ENCODE peak calls at places on chromosomes 6 and 20, in seven cellular contexts. U is bronchial epithelial cell, W is heart left ventricle, H is aorta, T is pancreas, L is heart right ventricle, F is astrocyte. E is an unnamed sample.

GRCh38 chr6:160730911-160731310 is 28.9 kb downstream of the PLG start:
- DNase-seq in U (no peak), W (no peak), H (no peak), T (no peak), L (no peak), F (no peak), E (no peak)

GRCh38 chr20:49132995-49133451 is 55.1 kb downstream of the STAU1 start:
- DNase-seq in U (peak), W (peak), H (no peak), T (no peak), L (no peak), F (peak), E (peak)

GRCh38 chr20:10672579-10673127 is 1.1 kb downstream of the JAG1 start:
- DNase-seq in U (no peak), W (peak), H (peak), T (peak), L (peak), F (peak), E (peak)

GRCh38 chr20:63165538-63166422 is 50.2 kb downstream of the YTHDF1 start:
- DNase-seq in U (no peak), W (no peak), H (no peak), T (no peak), L (peak), F (no peak), E (no peak)

GRCh38 chr6:37675606-37676005 is 22.1 kb downstream of the MDGA1 start:
- DNase-seq in U (peak), W (no peak), H (no peak), T (no peak), L (no peak), F (no peak), E (no peak)

GRCh38 chr6:54935739-54936138 is 89.2 kb downstream of the FAM83B start:
- DNase-seq in U (peak), W (no peak), H (no peak), T (no peak), L (no peak), F (peak), E (no peak)

GRCh38 chr20:24102290-24102689 is 113.7 kb upstream of the GGTLC1 start:
- DNase-seq in U (peak), W (no peak), H (no peak), T (no peak), L (no peak), F (no peak), E (no peak)

GRCh38 chr6:51514396-51515051 is 572.9 kb downstream of the PKHD1 start:
- DNase-seq in U (peak), W (no peak), H (no peak), T (no peak), L (no peak), F (peak), E (no peak)

GRCh38 chr6:71621918-71622519 is 264.3 kb upstream of the RIMS1 start:
- DNase-seq in U (peak), W (no peak), H (no peak), T (no peak), L (no peak), F (no peak), E (no peak)

GRCh38 chr20:10423735-10424134 is 10.3 kb downstream of the MKKS start:
- DNase-seq in U (no peak), W (no peak), H (no peak), T (no peak), L (no peak), F (no peak), E (no peak)

GRCh38 chr6:37190159-37190535 is 20.2 kb downstream of the PIM1 start:
- DNase-seq in U (no peak), W (no peak), H (no peak), T (no peak), L (no peak), F (no peak), E (no peak)

GRCh38 chr6:166202321-166202733 is 34.7 kb upstream of the TBXT start:
- DNase-seq in U (no peak), W (peak), H (peak), T (no peak), L (peak), F (no peak), E (no peak)

GRCh38 chr6:32173051-32173727 is 2.7 kb downstream of the AGPAT1 start:
- DNase-seq in U (no peak), W (no peak), H (peak), T (no peak), L (no peak), F (no peak), E (no peak)

GRCh38 chr20:34643919-34644318 is 33.0 kb downstream of the PIGU start:
- DNase-seq in U (peak), W (no peak), H (no peak), T (no peak), L (no peak), F (peak), E (no peak)

GRCh38 chr6:105619971-105620741 is 217.3 kb upstream of the PREP start:
- DNase-seq in U (no peak), W (no peak), H (no peak), T (no peak), L (no peak), F (no peak), E (no peak)

GRCh38 chr20:1718604-1719384 is 61.2 kb upstream of the SIRPG start:
- DNase-seq in U (peak), W (no peak), H (peak), T (peak), L (no peak), F (peak), E (no peak)

GRCh38 chr6:39426057-39426592 is 103.6 kb upstream of the KCNK16 start:
- DNase-seq in U (peak), W (no peak), H (no peak), T (no peak), L (no peak), F (peak), E (no peak)

GRCh38 chr6:81253821-81254220 is 498.7 kb downstream of the TENT5A start:
- DNase-seq in U (no peak), W (no peak), H (no peak), T (no peak), L (no peak), F (no peak), E (no peak)

GRCh38 chr20:17655865-17656489 is 26.1 kb downstream of the RRBP1 start:
- DNase-seq in U (peak), W (no peak), H (no peak), T (no peak), L (no peak), F (peak), E (no peak)

GRCh38 chr6:106666290-106667021 is 37.1 kb downstream of the QRSL1 start:
- DNase-seq in U (no peak), W (no peak), H (no peak), T (no peak), L (no peak), F (no peak), E (no peak)

GRCh38 chr20:9889270-9889981 is 50.5 kb upstream of the PAK5 start:
- DNase-seq in U (no peak), W (no peak), H (no peak), T (no peak), L (no peak), F (no peak), E (no peak)

GRCh38 chr20:4638826-4639225 is 82.9 kb upstream of the PRND start:
- DNase-seq in U (peak), W (no peak), H (no peak), T (no peak), L (no peak), F (no peak), E (no peak)

GRCh38 chr6:170173416-170173990 is 117.4 kb downstream of the DLL1 start:
- DNase-seq in U (no peak), W (no peak), H (peak), T (no peak), L (no peak), F (no peak), E (no peak)

DNA sequence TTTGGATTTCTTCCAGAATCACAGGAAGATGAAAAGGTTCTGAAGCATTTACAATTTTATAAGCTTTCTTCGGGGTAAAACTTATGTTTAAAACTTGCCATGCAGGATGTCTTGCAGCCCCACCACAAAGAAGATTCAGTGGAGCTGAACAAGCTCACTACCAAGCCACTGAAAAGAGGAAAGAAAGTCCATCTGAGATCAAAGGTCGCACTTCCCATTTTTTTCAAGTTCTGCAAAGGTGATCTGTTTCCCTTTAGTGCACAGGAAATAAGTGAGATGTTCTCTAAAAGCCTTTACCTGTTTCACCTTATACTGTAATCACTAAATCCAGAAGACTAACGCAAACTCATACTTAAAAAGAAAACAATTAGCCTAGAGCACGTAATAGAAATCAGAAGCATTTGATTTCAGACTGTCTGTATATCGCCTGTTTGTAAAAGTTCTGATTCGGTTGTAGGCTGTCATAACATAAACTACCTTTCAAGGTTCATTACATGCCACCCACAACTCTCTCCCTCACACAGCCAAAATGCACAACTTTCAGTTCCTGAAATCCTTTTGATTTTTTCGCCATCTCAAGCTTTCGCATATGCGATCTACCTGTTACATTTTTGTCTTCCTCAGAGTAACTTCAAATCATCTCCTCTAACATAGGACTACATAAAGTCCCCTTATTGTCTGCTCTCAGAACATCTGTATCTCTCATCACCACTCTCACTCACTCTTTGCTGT is 1.8 kb downstream of the ECHDC1 start:
- DNase-seq in U (no peak), W (no peak), H (no peak), T (no peak), L (no peak), F (no peak), E (no peak)
- H3K4me3 ChIP-seq in U (peak), W (peak), H (peak), T (no peak), L (peak), F (peak), E (no peak)

GRCh38 chr20:25984933-25985332 is 288.3 kb upstream of the ZNF337 start:
- DNase-seq in U (no peak), W (peak), H (peak), T (peak), L (peak), F (no peak), E (peak)

GRCh38 chr20:25991051-25991755 is 294.6 kb upstream of the ZNF337 start:
- DNase-seq in U (no peak), W (no peak), H (no peak), T (no peak), L (no peak), F (no peak), E (no peak)

GRCh38 chr20:25989196-25989595 is 292.5 kb upstream of the ZNF337 start:
- DNase-seq in U (no peak), W (no peak), H (no peak), T (no peak), L (no peak), F (no peak), E (no peak)

GRCh38 chr20:25985597-25985996 is 288.9 kb upstream of the ZNF337 start:
- DNase-seq in U (no peak), W (no peak), H (no peak), T (no peak), L (no peak), F (no peak), E (no peak)

GRCh38 chr20:25987073-25987927 is 290.6 kb upstream of the ZNF337 start:
- DNase-seq in U (peak), W (peak), H (peak), T (no peak), L (peak), F (no peak), E (peak)
- H3K4me3 ChIP-seq in U (peak), W (peak), H (no peak), T (no peak), L (peak), F (peak), E (peak)

GRCh38 chr6:103273048-103273447 is 1586.7 kb downstream of the HACE1 start:
- DNase-seq in U (peak), W (no peak), H (no peak), T (no peak), L (no peak), F (no peak), E (no peak)
- H3K4me3 ChIP-seq in U (no peak), W (no peak), H (no peak), T (no peak), L (no peak), F (no peak), E (no peak)

GRCh38 chr6:141057761-141058160 is 1075.0 kb upstream of the GJE1 start:
- DNase-seq in U (no peak), W (no peak), H (no peak), T (no peak), L (no peak), F (no peak), E (no peak)
- H3K4me3 ChIP-seq in U (no peak), W (no peak), H (no peak), T (no peak), L (no peak), F (no peak), E (no peak)

DNA sequence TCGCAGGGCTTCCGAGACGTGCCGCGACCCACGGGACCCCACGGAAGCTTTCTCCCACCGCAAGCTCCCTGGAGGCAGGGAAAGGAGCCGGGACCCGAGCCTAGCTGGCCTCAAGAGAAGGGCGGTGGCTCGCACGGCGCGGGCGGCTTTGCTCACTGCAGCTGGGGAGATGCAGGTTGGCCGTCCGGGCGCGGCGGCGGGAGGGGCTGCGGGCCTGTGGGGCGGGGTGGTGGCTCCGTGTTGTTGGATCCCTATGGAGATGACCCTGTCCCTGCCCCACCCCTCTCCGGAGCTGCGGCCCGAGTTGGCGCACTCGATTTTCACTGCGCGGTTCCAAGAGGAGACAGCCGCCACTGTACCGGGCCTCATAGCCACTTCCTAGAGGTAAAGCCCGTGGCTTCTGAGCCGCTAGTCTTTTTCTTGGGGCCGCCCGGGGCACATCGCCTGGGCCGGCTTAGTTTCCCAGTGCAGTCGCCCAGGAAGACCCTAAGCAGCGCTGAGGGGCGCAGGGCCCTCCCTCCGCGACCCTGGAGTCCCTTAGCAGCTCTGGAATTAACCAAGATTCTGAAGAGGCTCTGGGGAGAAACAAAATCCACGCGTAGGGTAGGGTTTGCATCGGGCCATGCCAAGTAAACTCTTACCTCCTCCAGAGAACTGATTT is at the start of gene ECT2L:
- DNase-seq in U (peak), W (peak), H (peak), T (peak), L (peak), F (peak), E (peak)
- H3K4me3 ChIP-seq in U (peak), W (peak), H (peak), T (no peak), L (peak), F (peak), E (peak)

GRCh38 chr6:126944512-126944911 is 174.0 kb upstream of the RSPO3 start:
- DNase-seq in U (no peak), W (no peak), H (no peak), T (no peak), L (no peak), F (no peak), E (no peak)
- H3K4me3 ChIP-seq in U (no peak), W (no peak), H (no peak), T (no peak), L (no peak), F (no peak), E (no peak)

GRCh38 chr6:34243901-34244884 is 4.6 kb downstream of the SMIM29 start:
- DNase-seq in U (peak), W (no peak), H (peak), T (peak), L (peak), F (peak), E (peak)
- H3K4me3 ChIP-seq in U (no peak), W (no peak), H (no peak), T (no peak), L (no peak), F (no peak), E (no peak)

DNA sequence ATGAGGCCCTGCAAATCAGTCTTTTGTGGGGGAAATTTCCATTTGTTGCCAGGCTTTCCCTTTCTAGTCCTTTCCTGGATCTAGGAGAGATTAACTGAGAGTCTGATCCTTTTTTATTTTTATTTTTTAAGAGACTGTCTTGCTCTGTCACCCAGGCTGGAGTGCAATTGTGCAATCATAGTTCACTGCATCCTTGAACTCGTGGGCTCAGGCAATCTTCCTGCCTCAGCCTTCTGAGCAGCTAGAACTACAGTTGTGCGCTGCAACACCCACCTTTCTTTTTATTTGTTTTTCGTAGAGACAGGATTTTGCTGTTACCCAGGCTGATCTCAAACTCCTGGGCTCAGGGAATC is 22.9 kb downstream of the OR2B2 start:
- DNase-seq in U (no peak), W (no peak), H (no peak), T (no peak), L (no peak), F (no peak), E (no peak)
- H3K4me3 ChIP-seq in U (no peak), W (no peak), H (no peak), T (no peak), L (no peak), F (no peak), E (no peak)

GRCh38 chr20:41052742-41053419 is 24.3 kb downstream of the TOP1 start:
- DNase-seq in U (no peak), W (no peak), H (no peak), T (no peak), L (no peak), F (peak), E (peak)
- H3K4me3 ChIP-seq in U (no peak), W (no peak), H (no peak), T (no peak), L (no peak), F (no peak), E (no peak)

GRCh38 chr6:11608600-11609323 is 71.2 kb downstream of the TMEM170B start:
- DNase-seq in U (no peak), W (no peak), H (no peak), T (no peak), L (no peak), F (no peak), E (no peak)
- H3K4me3 ChIP-seq in U (no peak), W (no peak), H (no peak), T (no peak), L (no peak), F (peak), E (no peak)

E was measured in ovary.